ENCODE peak calls at places on chromosomes 7 and 10, in four cellular contexts. J, C, R and I are unnamed samples.

GRCh38 chr7:137820677-137821420 is 25.9 kb downstream of the DGKI start:
- DNase-seq in J (peak; percentile 90), C (peak; percentile 60), R (peak; percentile 83), I (peak; percentile 56)

GRCh38 chr10:71337219-71337625 is 18.2 kb downstream of the SLC29A3 start:
- DNase-seq in J (no peak), C (no peak), R (no peak), I (no peak)

GRCh38 chr10:26438534-26439269 is 561 bp downstream of the APBB1IP start:
- DNase-seq in J (peak; percentile 76), C (no peak), R (peak; percentile 76), I (no peak)

GRCh38 chr10:3544561-3544960 is 240.4 kb downstream of the KLF6 start:
- DNase-seq in J (no peak), C (no peak), R (no peak), I (no peak)

GRCh38 chr7:159197066-159197975 is 52.7 kb upstream of the VIPR2 start:
- DNase-seq in J (no peak), C (no peak), R (no peak), I (no peak)

GRCh38 chr10:75532253-75532924 is 101.0 kb downstream of the LRMDA start:
- DNase-seq in J (no peak), C (peak; percentile 21), R (peak; percentile 89), I (no peak)

GRCh38 chr7:23334482-23335056 is 35.4 kb downstream of the MALSU1 start:
- DNase-seq in J (no peak), C (peak; percentile 92), R (peak; percentile 95), I (peak; percentile 98)

GRCh38 chr7:70356975-70357374 is 758.7 kb downstream of the AUTS2 start:
- DNase-seq in J (no peak), C (no peak), R (no peak), I (no peak)

GRCh38 chr7:32019008-32019578 is 51.1 kb downstream of the PDE1C start:
- DNase-seq in J (no peak), C (no peak), R (no peak), I (no peak)

GRCh38 chr7:117019786-117020604 is 66.7 kb downstream of the ST7 start:
- DNase-seq in J (peak; percentile 82), C (peak; percentile 96), R (peak; percentile 97), I (peak; percentile 91)

GRCh38 chr10:75470901-75471300 is 39.5 kb downstream of the LRMDA start:
- DNase-seq in J (no peak), C (no peak), R (peak; percentile 49), I (peak; percentile 20)

GRCh38 chr7:14085901-14086300 is 96.4 kb upstream of the ETV1 start:
- DNase-seq in J (no peak), C (no peak), R (peak; percentile 14), I (no peak)

GRCh38 chr10:117960345-117960744 is 86.4 kb downstream of the RAB11FIP2 start:
- DNase-seq in J (no peak), C (no peak), R (peak; percentile 44), I (no peak)

GRCh38 chr10:70672165-70672992 is at the start of gene ADAMTS14:
- DNase-seq in J (peak; percentile 81), C (no peak), R (peak; percentile 80), I (no peak)

GRCh38 chr7:102284399-102284798 is 2.3 kb upstream of the SH2B2 start:
- DNase-seq in J (no peak), C (no peak), R (no peak), I (no peak)

GRCh38 chr7:57203161-57203791 is 71.0 kb upstream of the ZNF479 start:
- DNase-seq in J (peak; percentile 73), C (no peak), R (no peak), I (no peak)

GRCh38 chr7:138000081-138000701 is 1.7 kb downstream of the CREB3L2 start:
- DNase-seq in J (peak; percentile 77), C (peak; percentile 98), R (peak; percentile 95), I (peak; percentile 92)

GRCh38 chr10:121608669-121609190 is 10.5 kb upstream of the FGFR2 start:
- DNase-seq in J (peak; percentile 86), C (no peak), R (peak; percentile 53), I (no peak)

GRCh38 chr7:157579425-157579824 is 242.6 kb downstream of the DNAJB6 start:
- DNase-seq in J (peak; percentile 62), C (no peak), R (no peak), I (no peak)

GRCh38 chr7:603152-603941 is 83.7 kb upstream of the PDGFA start:
- DNase-seq in J (peak; percentile 73), C (no peak), R (no peak), I (no peak)

GRCh38 chr10:15482168-15482567 is 111.1 kb upstream of the FAM171A1 start:
- DNase-seq in J (no peak), C (no peak), R (peak; percentile 50), I (no peak)

GRCh38 chr10:95408931-95409873 is 118.4 kb upstream of the PDLIM1 start:
- DNase-seq in J (no peak), C (no peak), R (peak; percentile 4), I (no peak)

GRCh38 chr10:12351447-12351846 is 2.1 kb downstream of the CAMK1D start:
- DNase-seq in J (no peak), C (no peak), R (no peak), I (no peak)

GRCh38 chr7:43680736-43681135 is 48.6 kb downstream of the COA1 start:
- DNase-seq in J (no peak), C (no peak), R (no peak), I (no peak)

GRCh38 chr10:84589526-84590205 is 261.3 kb downstream of the CCSER2 start:
- DNase-seq in J (no peak), C (no peak), R (no peak), I (no peak)